ENCODE peak calls at places on chromosome 20, in seven cellular contexts. W, J, Y, X, O, D and F are unnamed samples. For H3K36me3, the result is how much of the 10 kb centered on the place peaks cover.

GRCh38 chr20:47669489-47669888 is 115.8 kb downstream of the SULF2 start:
- DNase-seq in X (no peak), W (no peak), O (no peak), J (no peak), Y (no peak), D (no peak), F (no peak)

GRCh38 chr20:63939061-63939935 is 16.9 kb downstream of the UCKL1 start:
- DNase-seq in O (no peak), J (no peak), W (no peak), Y (no peak), D (peak), X (no peak), F (no peak)

GRCh38 chr20:38866265-38867061 is 59.8 kb upstream of the FAM83D start:
- DNase-seq in X (peak), W (no peak), D (no peak), J (no peak), O (no peak), Y (no peak), F (no peak)

GRCh38 chr20:34268851-34269668 is 27.8 kb downstream of the ASIP start:
- DNase-seq in J (no peak), X (no peak), D (peak), O (no peak), Y (no peak), W (no peak), F (no peak)

GRCh38 chr20:17787816-17788215 is 88.0 kb downstream of the BANF2 start:
- DNase-seq in W (no peak), Y (no peak), O (no peak), J (no peak), D (peak), X (no peak), F (no peak)

GRCh38 chr20:1491281-1491840 is at the start of gene SIRPB2:
- DNase-seq in D (no peak), W (no peak), Y (no peak), J (no peak), X (no peak), O (no peak), F (no peak)

GRCh38 chr20:34365765-34366213 is 2.7 kb downstream of the ITCH start:
- DNase-seq in J (peak), Y (no peak), O (peak), D (no peak), X (no peak), W (no peak), F (no peak)

GRCh38 chr20:5504061-5504739 is 187.4 kb upstream of the PROKR2 start:
- DNase-seq in J (no peak), X (peak), O (peak), D (peak), W (no peak), Y (peak), F (no peak)

GRCh38 chr20:31446084-31446819 is 5.8 kb downstream of the DEFB123 start:
- DNase-seq in J (no peak), D (no peak), Y (peak), O (no peak), W (no peak), X (no peak), F (no peak)

GRCh38 chr20:46990017-46990810 is 95.6 kb downstream of the EYA2 start:
- DNase-seq in D (no peak), Y (no peak), O (peak), W (no peak), J (no peak), X (no peak), F (no peak)

GRCh38 chr20:24738981-24739633 is 210.0 kb upstream of the CST7 start:
- DNase-seq in O (no peak), Y (no peak), X (no peak), D (no peak), J (peak), W (no peak), F (no peak)

GRCh38 chr20:63268671-63269439 is 3.8 kb upstream of the ARFGAP1 start:
- DNase-seq in D (peak), W (no peak), O (no peak), J (no peak), Y (peak), X (no peak), F (no peak)

GRCh38 chr20:63465380-63466249 is 6.8 kb downstream of the KCNQ2 start:
- DNase-seq in J (no peak), D (no peak), X (no peak), W (no peak), Y (no peak), O (no peak), F (no peak)

GRCh38 chr20:1881240-1881835 is 13.9 kb upstream of the SIRPA start:
- DNase-seq in X (no peak), W (no peak), D (no peak), O (no peak), Y (no peak), J (no peak), F (no peak)

GRCh38 chr20:48015943-48016723 is 230.9 kb upstream of the SULF2 start:
- DNase-seq in X (no peak), D (no peak), J (no peak), O (no peak), W (no peak), Y (no peak), F (no peak)

GRCh38 chr20:8043687-8044278 is 24.2 kb upstream of the TMX4 start:
- DNase-seq in J (no peak), W (peak), Y (peak), D (peak), O (peak), X (peak), F (peak)

GRCh38 chr20:53163486-53163885 is 191.3 kb downstream of the TSHZ2 start:
- DNase-seq in J (no peak), W (no peak), O (peak), D (no peak), X (no peak), Y (no peak), F (no peak)
- H3K27ac ChIP-seq in J (no peak), W (no peak), O (no peak), D (no peak), X (no peak), Y (no peak), F (no peak)

DNA sequence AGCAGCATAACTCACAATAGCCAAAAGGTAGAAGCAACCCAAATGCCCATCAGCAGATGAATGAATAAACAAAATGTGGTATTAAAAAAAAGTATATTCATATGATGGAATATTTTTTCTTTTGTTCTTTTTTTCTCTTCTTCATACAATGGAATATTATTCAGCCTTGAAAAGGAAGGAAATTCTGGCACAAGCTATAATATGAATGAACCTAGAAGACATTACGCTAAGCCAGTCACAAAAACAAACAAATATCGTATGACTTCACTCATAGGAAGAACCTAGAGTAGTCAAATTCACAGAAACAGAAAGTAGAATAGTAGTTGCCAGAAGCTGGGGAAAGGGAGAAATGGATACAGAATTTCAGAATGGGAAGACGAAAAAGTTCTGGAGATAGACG is 63.7 kb downstream of the RBL1 start:
- DNase-seq in D (no peak), O (no peak), Y (no peak), X (no peak), W (no peak), J (no peak), F (no peak)
- H3K36me3 ChIP-seq in D (under half), O (half or more), Y (half or more), X (under half), W (under half), J (under half), F (under half)

GRCh38 chr20:45501600-45501999 is 13.8 kb downstream of the SPINT3 start:
- DNase-seq in W (no peak), Y (no peak), O (no peak), D (no peak), X (no peak), J (no peak), F (no peak)

GRCh38 chr20:45496166-45496565 is 19.3 kb downstream of the SPINT3 start:
- DNase-seq in X (no peak), W (no peak), Y (no peak), D (no peak), J (no peak), O (no peak), F (no peak)

GRCh38 chr20:45500022-45500421 is 15.4 kb downstream of the SPINT3 start:
- DNase-seq in D (no peak), W (no peak), O (no peak), X (no peak), Y (peak), J (no peak), F (no peak)

GRCh38 chr20:45495438-45495985 is 19.9 kb downstream of the SPINT3 start:
- DNase-seq in X (no peak), O (no peak), Y (no peak), J (no peak), W (no peak), D (no peak), F (no peak)

GRCh38 chr20:45497971-45498494 is 17.4 kb downstream of the SPINT3 start:
- DNase-seq in W (no peak), D (peak), J (no peak), X (no peak), Y (no peak), O (no peak), F (no peak)
- TF ChIP-seq REST in W (no peak), D (no peak), J (no peak), X (no peak), Y (no peak), O (no peak), F (no peak)

DNA sequence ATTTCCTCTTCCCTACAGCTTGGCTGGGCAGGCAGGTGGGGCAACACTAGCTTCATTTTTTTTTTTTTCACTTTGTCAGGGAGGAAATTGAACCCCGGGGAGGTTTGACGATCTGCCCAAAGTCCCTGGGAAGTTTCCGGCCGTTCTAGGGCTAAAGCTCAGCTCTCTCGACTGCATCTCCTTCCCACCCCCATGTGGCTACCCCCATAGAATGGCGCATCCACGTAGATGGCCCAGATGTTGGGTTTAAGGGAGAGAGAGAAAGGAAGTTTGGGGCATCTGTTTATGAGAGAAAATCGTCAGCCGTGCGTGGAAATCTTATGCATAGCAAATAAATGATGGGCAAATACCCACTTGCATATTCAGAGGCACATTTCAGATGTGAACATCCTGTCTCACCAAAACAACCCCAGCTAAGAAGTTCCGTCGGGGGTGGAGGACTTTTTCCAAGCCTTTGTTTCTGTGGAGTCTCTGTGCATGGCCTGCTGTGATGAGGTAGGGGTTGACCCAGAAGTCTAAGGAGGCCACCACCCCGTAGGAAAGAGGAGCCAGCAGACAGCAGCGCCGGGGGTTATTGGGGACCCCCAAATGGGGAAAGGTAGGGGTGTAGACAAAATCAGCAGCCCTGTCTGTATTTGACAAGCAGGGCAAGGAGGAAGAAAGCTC is 40.5 kb upstream of the ZNF831 start:
- DNase-seq in W (no peak), Y (no peak), X (no peak), O (no peak), J (no peak), D (no peak), F (no peak)
- H3K27ac ChIP-seq in W (no peak), Y (no peak), X (no peak), O (no peak), J (no peak), D (peak), F (no peak)

GRCh38 chr20:3011752-3012151 is 31.7 kb upstream of the GNRH2 start:
- DNase-seq in Y (no peak), D (no peak), X (no peak), J (no peak), W (no peak), O (no peak), F (no peak)

GRCh38 chr20:3010985-3011723 is 32.3 kb upstream of the GNRH2 start:
- DNase-seq in D (no peak), W (no peak), X (no peak), J (no peak), Y (no peak), O (no peak), F (no peak)

DNA sequence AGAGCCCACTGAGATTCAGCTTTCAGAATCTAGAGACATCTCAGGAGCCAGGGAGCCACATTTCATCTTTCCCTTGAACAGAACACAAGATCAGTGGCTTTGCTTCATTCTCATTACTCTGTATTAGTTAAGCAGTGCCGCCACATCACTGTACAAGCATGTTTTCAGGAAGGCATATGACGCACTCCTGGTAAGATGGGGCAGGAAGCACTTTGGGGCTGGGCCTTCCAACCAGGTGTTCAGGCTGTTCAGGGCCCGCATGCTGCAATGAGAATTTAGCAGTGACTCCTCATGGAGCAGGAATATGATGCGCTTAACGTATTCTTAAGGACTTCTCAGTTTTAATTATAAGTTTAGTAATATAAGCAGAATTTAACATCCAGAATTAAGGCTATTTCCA is 29.7 kb upstream of the GNRH2 start:
- DNase-seq in O (no peak), D (no peak), W (no peak), X (no peak), J (no peak), Y (no peak), F (no peak)
- H3K36me3 ChIP-seq in O (under half), D (under half), W (under half), X (under half), J (under half), Y (under half), F (under half)

DNA sequence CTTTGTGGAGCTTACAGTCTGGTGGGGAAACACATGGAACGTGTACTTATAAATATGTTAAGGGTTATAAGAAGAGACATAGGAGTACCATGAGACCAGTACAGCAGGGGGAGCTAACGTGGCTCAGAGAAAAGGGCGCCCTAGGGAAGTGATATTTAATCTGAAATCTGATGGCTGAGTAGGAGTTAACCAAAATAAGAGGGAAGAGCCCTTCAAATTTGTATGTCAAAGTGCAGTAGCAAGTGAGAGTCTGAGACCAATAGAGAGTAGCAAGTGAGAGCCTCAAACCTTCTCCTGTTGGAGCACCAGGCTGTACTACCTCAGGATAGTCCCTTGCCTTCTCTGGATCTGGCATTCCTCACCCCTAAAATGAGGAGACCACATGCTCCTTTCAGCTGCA is 6.1 kb upstream of the PKIG start:
- DNase-seq in J (no peak), X (no peak), W (no peak), O (peak), D (peak), Y (peak), F (no peak)
- TF ChIP-seq REST in J (no peak), X (no peak), W (no peak), O (no peak), D (no peak), Y (no peak), F (no peak)

GRCh38 chr20:11275740-11276139 is 601.9 kb upstream of the JAG1 start:
- DNase-seq in D (no peak), J (no peak), X (no peak), O (no peak), Y (no peak), W (no peak), F (no peak)
- H3K27ac ChIP-seq in D (no peak), J (no peak), X (no peak), O (no peak), Y (no peak), W (no peak), F (no peak)

DNA sequence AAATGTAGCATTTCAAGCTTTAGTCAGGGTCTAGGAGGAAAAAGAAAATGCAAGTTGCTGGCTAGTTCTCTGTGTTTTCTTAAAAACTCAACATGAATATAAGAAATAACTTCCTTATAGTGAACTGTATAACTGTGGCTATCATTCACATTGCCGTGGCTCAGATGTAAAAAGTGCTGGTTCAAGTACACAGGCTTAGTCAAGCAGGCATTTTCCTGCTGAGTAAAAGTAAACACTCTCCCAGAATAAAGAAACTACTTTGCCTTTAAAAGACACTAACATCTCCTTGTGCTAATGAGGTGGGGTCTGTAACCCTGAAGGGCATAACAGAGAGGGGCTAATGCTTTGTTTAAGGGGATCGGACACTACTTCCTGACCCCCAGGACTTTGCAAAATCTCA is 3.3 kb downstream of the ATP5F1E start:
- DNase-seq in Y (no peak), J (no peak), O (no peak), X (no peak), D (no peak), W (no peak), F (no peak)
- H3K36me3 ChIP-seq in Y (half or more), J (under half), O (half or more), X (half or more), D (under half), W (half or more), F (half or more)

GRCh38 chr20:9075264-9076095 is 6.6 kb downstream of the PLCB4 start:
- DNase-seq in X (no peak), D (peak), W (no peak), O (no peak), Y (no peak), J (no peak), F (no peak)

GRCh38 chr20:9081423-9081966 is 12.6 kb downstream of the PLCB4 start:
- DNase-seq in D (no peak), J (no peak), W (no peak), Y (no peak), O (no peak), X (no peak), F (no peak)

GRCh38 chr20:9079038-9079731 is 10.3 kb downstream of the PLCB4 start:
- DNase-seq in W (no peak), D (peak), X (no peak), O (no peak), Y (no peak), J (no peak), F (no peak)
- TF ChIP-seq REST in W (no peak), D (no peak), X (no peak), O (no peak), Y (no peak), J (no peak), F (no peak)